ENCODE peak calls at places on chromosomes 12 and 14, in nine cellular contexts. One of them, this sample, is unnamed.

GRCh38 chr12:42565633-42566032 is 23.9 kb downstream of the PRICKLE1 start:
- DNase-seq in anterior cingulate cortex: no peak
- DNase-seq in BE2C: no peak
- DNase-seq in pulmonary artery endothelial cell: no peak
- DNase-seq in activated CD8-positive, alpha-beta memory T cell treated with anti-CD3 and anti-CD28 coated beads for 48 hours: no peak
- DNase-seq in GM20000: no peak
- DNase-seq in A172: no peak
- DNase-seq in neural progenitor cell: peak
- DNase-seq in OCI-LY7: no peak
- DNase-seq in this sample: no peak

GRCh38 chr14:74501691-74502090 is 8.1 kb downstream of the ISCA2 start:
- DNase-seq in OCI-LY7: no peak
- DNase-seq in neural progenitor cell: no peak
- DNase-seq in BE2C: no peak
- DNase-seq in anterior cingulate cortex: no peak
- DNase-seq in activated CD8-positive, alpha-beta memory T cell treated with anti-CD3 and anti-CD28 coated beads for 48 hours: no peak
- DNase-seq in A172: no peak
- DNase-seq in GM20000: no peak
- DNase-seq in pulmonary artery endothelial cell: no peak
- DNase-seq in this sample: no peak

GRCh38 chr12:69966409-69966808 is 141.4 kb downstream of the MYRFL start:
- DNase-seq in GM20000: no peak
- DNase-seq in OCI-LY7: no peak
- DNase-seq in activated CD8-positive, alpha-beta memory T cell treated with anti-CD3 and anti-CD28 coated beads for 48 hours: no peak
- DNase-seq in neural progenitor cell: no peak
- DNase-seq in A172: peak
- DNase-seq in anterior cingulate cortex: no peak
- DNase-seq in pulmonary artery endothelial cell: no peak
- DNase-seq in BE2C: no peak
- DNase-seq in this sample: no peak

GRCh38 chr14:85241022-85241880 is 288.7 kb upstream of the FLRT2 start:
- DNase-seq in A172: peak
- DNase-seq in pulmonary artery endothelial cell: no peak
- DNase-seq in activated CD8-positive, alpha-beta memory T cell treated with anti-CD3 and anti-CD28 coated beads for 48 hours: no peak
- DNase-seq in anterior cingulate cortex: no peak
- DNase-seq in neural progenitor cell: peak
- DNase-seq in OCI-LY7: no peak
- DNase-seq in BE2C: no peak
- DNase-seq in GM20000: no peak
- DNase-seq in this sample: no peak

GRCh38 chr12:12441051-12441807 is 84.4 kb downstream of the BORCS5 start:
- DNase-seq in neural progenitor cell: no peak
- DNase-seq in BE2C: no peak
- DNase-seq in OCI-LY7: no peak
- DNase-seq in pulmonary artery endothelial cell: no peak
- DNase-seq in activated CD8-positive, alpha-beta memory T cell treated with anti-CD3 and anti-CD28 coated beads for 48 hours: no peak
- DNase-seq in anterior cingulate cortex: no peak
- DNase-seq in A172: no peak
- DNase-seq in GM20000: no peak
- DNase-seq in this sample: no peak

GRCh38 chr12:22667122-22667521 is 42.2 kb downstream of the ETNK1 start:
- DNase-seq in pulmonary artery endothelial cell: no peak
- DNase-seq in activated CD8-positive, alpha-beta memory T cell treated with anti-CD3 and anti-CD28 coated beads for 48 hours: no peak
- DNase-seq in A172: no peak
- DNase-seq in neural progenitor cell: no peak
- DNase-seq in GM20000: no peak
- DNase-seq in BE2C: no peak
- DNase-seq in OCI-LY7: no peak
- DNase-seq in anterior cingulate cortex: no peak
- DNase-seq in this sample: no peak

GRCh38 chr12:91889059-91889458 is 256.6 kb downstream of the BTG1 start:
- DNase-seq in A172: no peak
- DNase-seq in GM20000: no peak
- DNase-seq in neural progenitor cell: no peak
- DNase-seq in anterior cingulate cortex: no peak
- DNase-seq in OCI-LY7: no peak
- DNase-seq in BE2C: no peak
- DNase-seq in pulmonary artery endothelial cell: no peak
- DNase-seq in activated CD8-positive, alpha-beta memory T cell treated with anti-CD3 and anti-CD28 coated beads for 48 hours: no peak
- DNase-seq in this sample: no peak

GRCh38 chr14:68520637-68521556 is 272.0 kb downstream of the ZFP36L1 start:
- DNase-seq in BE2C: no peak
- DNase-seq in pulmonary artery endothelial cell: no peak
- DNase-seq in GM20000: no peak
- DNase-seq in OCI-LY7: no peak
- DNase-seq in neural progenitor cell: no peak
- DNase-seq in activated CD8-positive, alpha-beta memory T cell treated with anti-CD3 and anti-CD28 coated beads for 48 hours: no peak
- DNase-seq in A172: no peak
- DNase-seq in anterior cingulate cortex: no peak
- DNase-seq in this sample: no peak

GRCh38 chr14:101404426-101405170 is 156.7 kb upstream of the DIO3 start:
- DNase-seq in activated CD8-positive, alpha-beta memory T cell treated with anti-CD3 and anti-CD28 coated beads for 48 hours: no peak
- DNase-seq in BE2C: no peak
- DNase-seq in A172: no peak
- DNase-seq in OCI-LY7: peak
- DNase-seq in GM20000: no peak
- DNase-seq in neural progenitor cell: no peak
- DNase-seq in pulmonary artery endothelial cell: no peak
- DNase-seq in anterior cingulate cortex: no peak
- DNase-seq in this sample: no peak

GRCh38 chr12:78241472-78241871 is 410.8 kb downstream of the NAV3 start:
- DNase-seq in activated CD8-positive, alpha-beta memory T cell treated with anti-CD3 and anti-CD28 coated beads for 48 hours: no peak
- DNase-seq in anterior cingulate cortex: no peak
- DNase-seq in pulmonary artery endothelial cell: no peak
- DNase-seq in neural progenitor cell: peak
- DNase-seq in GM20000: no peak
- DNase-seq in BE2C: no peak
- DNase-seq in OCI-LY7: no peak
- DNase-seq in A172: no peak
- DNase-seq in this sample: no peak

GRCh38 chr14:75995372-75996041 is 9.9 kb downstream of the IFT43 start:
- DNase-seq in A172: no peak
- DNase-seq in BE2C: no peak
- DNase-seq in pulmonary artery endothelial cell: no peak
- DNase-seq in OCI-LY7: no peak
- DNase-seq in neural progenitor cell: no peak
- DNase-seq in activated CD8-positive, alpha-beta memory T cell treated with anti-CD3 and anti-CD28 coated beads for 48 hours: no peak
- DNase-seq in GM20000: no peak
- DNase-seq in anterior cingulate cortex: no peak
- DNase-seq in this sample: no peak

GRCh38 chr12:106080111-106080732 is 58.5 kb downstream of the NUAK1 start:
- DNase-seq in neural progenitor cell: peak
- DNase-seq in OCI-LY7: no peak
- DNase-seq in BE2C: no peak
- DNase-seq in anterior cingulate cortex: no peak
- DNase-seq in activated CD8-positive, alpha-beta memory T cell treated with anti-CD3 and anti-CD28 coated beads for 48 hours: no peak
- DNase-seq in GM20000: no peak
- DNase-seq in pulmonary artery endothelial cell: no peak
- DNase-seq in A172: peak
- DNase-seq in this sample: no peak

GRCh38 chr14:34012978-34013713 is 62.3 kb upstream of the EGLN3 start:
- DNase-seq in activated CD8-positive, alpha-beta memory T cell treated with anti-CD3 and anti-CD28 coated beads for 48 hours: no peak
- DNase-seq in pulmonary artery endothelial cell: no peak
- DNase-seq in A172: no peak
- DNase-seq in BE2C: no peak
- DNase-seq in OCI-LY7: no peak
- DNase-seq in GM20000: peak
- DNase-seq in neural progenitor cell: no peak
- DNase-seq in anterior cingulate cortex: no peak
- DNase-seq in this sample: peak

GRCh38 chr12:119788783-119789182 is 88.3 kb downstream of the CIT start:
- DNase-seq in neural progenitor cell: no peak
- DNase-seq in GM20000: no peak
- DNase-seq in BE2C: no peak
- DNase-seq in activated CD8-positive, alpha-beta memory T cell treated with anti-CD3 and anti-CD28 coated beads for 48 hours: no peak
- DNase-seq in OCI-LY7: no peak
- DNase-seq in pulmonary artery endothelial cell: no peak
- DNase-seq in A172: peak
- DNase-seq in anterior cingulate cortex: no peak
- DNase-seq in this sample: no peak

GRCh38 chr12:76866726-76867125 is 12.1 kb downstream of the CSRP2 start:
- DNase-seq in GM20000: no peak
- DNase-seq in A172: no peak
- DNase-seq in OCI-LY7: peak
- DNase-seq in activated CD8-positive, alpha-beta memory T cell treated with anti-CD3 and anti-CD28 coated beads for 48 hours: no peak
- DNase-seq in neural progenitor cell: peak
- DNase-seq in pulmonary artery endothelial cell: no peak
- DNase-seq in anterior cingulate cortex: no peak
- DNase-seq in BE2C: peak
- DNase-seq in this sample: no peak

GRCh38 chr12:90909069-90909676 is 45.8 kb downstream of the CCER1 start:
- DNase-seq in A172: peak
- DNase-seq in pulmonary artery endothelial cell: no peak
- DNase-seq in activated CD8-positive, alpha-beta memory T cell treated with anti-CD3 and anti-CD28 coated beads for 48 hours: no peak
- DNase-seq in BE2C: peak
- DNase-seq in neural progenitor cell: peak
- DNase-seq in anterior cingulate cortex: no peak
- DNase-seq in OCI-LY7: peak
- DNase-seq in GM20000: no peak
- DNase-seq in this sample: no peak

GRCh38 chr12:113818833-113819232 is 147.3 kb downstream of the RBM19 start:
- DNase-seq in pulmonary artery endothelial cell: no peak
- DNase-seq in activated CD8-positive, alpha-beta memory T cell treated with anti-CD3 and anti-CD28 coated beads for 48 hours: no peak
- DNase-seq in OCI-LY7: no peak
- DNase-seq in A172: no peak
- DNase-seq in GM20000: no peak
- DNase-seq in BE2C: peak
- DNase-seq in anterior cingulate cortex: no peak
- DNase-seq in neural progenitor cell: peak
- DNase-seq in this sample: no peak

GRCh38 chr14:105287249-105288102 is 13.3 kb downstream of the BRF1 start:
- DNase-seq in anterior cingulate cortex: no peak
- DNase-seq in BE2C: peak
- DNase-seq in OCI-LY7: no peak
- DNase-seq in activated CD8-positive, alpha-beta memory T cell treated with anti-CD3 and anti-CD28 coated beads for 48 hours: no peak
- DNase-seq in neural progenitor cell: peak
- DNase-seq in A172: no peak
- DNase-seq in GM20000: no peak
- DNase-seq in pulmonary artery endothelial cell: no peak
- DNase-seq in this sample: no peak

GRCh38 chr12:82414926-82415325 is 56.6 kb downstream of the METTL25 start:
- DNase-seq in A172: no peak
- DNase-seq in pulmonary artery endothelial cell: no peak
- DNase-seq in BE2C: no peak
- DNase-seq in neural progenitor cell: no peak
- DNase-seq in GM20000: no peak
- DNase-seq in activated CD8-positive, alpha-beta memory T cell treated with anti-CD3 and anti-CD28 coated beads for 48 hours: no peak
- DNase-seq in anterior cingulate cortex: no peak
- DNase-seq in OCI-LY7: no peak
- DNase-seq in this sample: no peak

GRCh38 chr14:73723411-73723798 is 9.2 kb upstream of the PNMA1 start:
- DNase-seq in activated CD8-positive, alpha-beta memory T cell treated with anti-CD3 and anti-CD28 coated beads for 48 hours: no peak
- DNase-seq in BE2C: no peak
- DNase-seq in anterior cingulate cortex: no peak
- DNase-seq in GM20000: no peak
- DNase-seq in A172: peak
- DNase-seq in neural progenitor cell: no peak
- DNase-seq in OCI-LY7: no peak
- DNase-seq in pulmonary artery endothelial cell: no peak
- DNase-seq in this sample: no peak

GRCh38 chr12:3753549-3754284 is 808 bp upstream of the CRACR2A start:
- DNase-seq in OCI-LY7: peak
- DNase-seq in A172: no peak
- DNase-seq in activated CD8-positive, alpha-beta memory T cell treated with anti-CD3 and anti-CD28 coated beads for 48 hours: no peak
- DNase-seq in BE2C: no peak
- DNase-seq in pulmonary artery endothelial cell: no peak
- DNase-seq in anterior cingulate cortex: no peak
- DNase-seq in GM20000: no peak
- DNase-seq in neural progenitor cell: no peak
- DNase-seq in this sample: peak

GRCh38 chr12:1668833-1669543 is 21.9 kb upstream of the ADIPOR2 start:
- DNase-seq in BE2C: no peak
- DNase-seq in activated CD8-positive, alpha-beta memory T cell treated with anti-CD3 and anti-CD28 coated beads for 48 hours: no peak
- DNase-seq in A172: no peak
- DNase-seq in pulmonary artery endothelial cell: no peak
- DNase-seq in neural progenitor cell: peak
- DNase-seq in OCI-LY7: no peak
- DNase-seq in anterior cingulate cortex: no peak
- DNase-seq in GM20000: no peak
- DNase-seq in this sample: no peak

GRCh38 chr14:44657688-44658388 is 150.8 kb upstream of the FSCB start:
- DNase-seq in BE2C: no peak
- DNase-seq in activated CD8-positive, alpha-beta memory T cell treated with anti-CD3 and anti-CD28 coated beads for 48 hours: no peak
- DNase-seq in neural progenitor cell: peak
- DNase-seq in OCI-LY7: no peak
- DNase-seq in pulmonary artery endothelial cell: no peak
- DNase-seq in A172: peak
- DNase-seq in anterior cingulate cortex: no peak
- DNase-seq in GM20000: no peak
- DNase-seq in this sample: no peak

GRCh38 chr14:80055912-80056801 is 155.1 kb downstream of the DIO2 start:
- DNase-seq in A172: peak
- DNase-seq in GM20000: peak
- DNase-seq in pulmonary artery endothelial cell: no peak
- DNase-seq in anterior cingulate cortex: peak
- DNase-seq in OCI-LY7: peak
- DNase-seq in neural progenitor cell: peak
- DNase-seq in activated CD8-positive, alpha-beta memory T cell treated with anti-CD3 and anti-CD28 coated beads for 48 hours: no peak
- DNase-seq in BE2C: peak
- DNase-seq in this sample: peak

GRCh38 chr12:43278268-43278832 is 273.7 kb downstream of the ADAMTS20 start:
- DNase-seq in A172: no peak
- DNase-seq in anterior cingulate cortex: no peak
- DNase-seq in GM20000: peak
- DNase-seq in neural progenitor cell: no peak
- DNase-seq in pulmonary artery endothelial cell: no peak
- DNase-seq in BE2C: no peak
- DNase-seq in activated CD8-positive, alpha-beta memory T cell treated with anti-CD3 and anti-CD28 coated beads for 48 hours: no peak
- DNase-seq in OCI-LY7: peak
- DNase-seq in this sample: peak

This sample was measured in GM13976.